ENCODE peak calls at places on chromosomes 7 and 10, in five cellular contexts. M, C, J, V and Y are unnamed samples.

GRCh38 chr10:79333513-79333912 is 13.8 kb upstream of the PPIF start:
- DNase-seq in V (no peak), J (no peak), C (peak), M (no peak), Y (no peak)

GRCh38 chr7:63867127-63867526 is 131.5 kb upstream of the ZNF722 start:
- DNase-seq in J (no peak), M (no peak), V (no peak), C (no peak), Y (no peak)

GRCh38 chr10:111784936-111785465 is 398.6 kb downstream of the GPAM start:
- DNase-seq in V (no peak), J (no peak), M (no peak), C (no peak), Y (no peak)

GRCh38 chr7:49597805-49598204 is 175.6 kb upstream of the VWC2 start:
- DNase-seq in V (no peak), M (no peak), C (no peak), J (no peak), Y (no peak)

GRCh38 chr7:15686209-15686956 is at the start of gene MEOX2:
- DNase-seq in C (peak), M (peak), J (no peak), V (peak), Y (no peak)

GRCh38 chr7:131493559-131493958 is 62.9 kb downstream of the PODXL start:
- DNase-seq in J (no peak), C (peak), V (no peak), M (no peak), Y (no peak)

GRCh38 chr7:144936314-144936713 is 100.5 kb upstream of the TPK1 start:
- DNase-seq in V (no peak), M (no peak), C (no peak), J (no peak), Y (no peak)

GRCh38 chr7:38318803-38319416 is 45.5 kb upstream of the TARP start:
- DNase-seq in J (no peak), V (peak), M (no peak), C (peak), Y (no peak)

GRCh38 chr10:76492026-76492425 is 1060.6 kb downstream of the LRMDA start:
- DNase-seq in M (no peak), V (no peak), J (no peak), C (peak), Y (no peak)

GRCh38 chr7:4103352-4104091 is 578.6 kb upstream of the FOXK1 start:
- DNase-seq in J (no peak), M (no peak), C (no peak), V (no peak), Y (no peak)

GRCh38 chr7:44881610-44882009 is 3.7 kb downstream of the PURB start:
- DNase-seq in J (no peak), V (no peak), M (no peak), C (peak), Y (no peak)

GRCh38 chr7:30543815-30544525 is 39.3 kb upstream of the GGCT start:
- DNase-seq in M (no peak), C (peak), J (no peak), V (no peak), Y (no peak)

GRCh38 chr7:26843696-26844095 is 20.7 kb downstream of the SKAP2 start:
- DNase-seq in V (no peak), J (no peak), C (peak), M (no peak), Y (no peak)

GRCh38 chr7:33145174-33145573 is 15.8 kb downstream of the BBS9 start:
- DNase-seq in C (no peak), V (no peak), J (no peak), M (no peak), Y (no peak)

GRCh38 chr7:51472017-51472296 is 155.3 kb upstream of the COBL start:
- DNase-seq in J (no peak), V (no peak), M (no peak), C (no peak), Y (no peak)

GRCh38 chr10:99621454-99622246 is 1.4 kb upstream of the SLC25A28 start:
- DNase-seq in V (no peak), C (peak), M (no peak), J (no peak), Y (no peak)

GRCh38 chr10:17237915-17238444 is 9.9 kb downstream of the VIM start:
- DNase-seq in V (no peak), J (no peak), M (no peak), C (peak), Y (no peak)

GRCh38 chr10:23198940-23199767 is 7.0 kb downstream of the PTF1A start:
- DNase-seq in C (no peak), V (no peak), M (no peak), J (no peak), Y (no peak)

GRCh38 chr7:26198133-26198780 is 2.3 kb downstream of the HNRNPA2B1 start:
- DNase-seq in J (no peak), V (no peak), C (peak), M (no peak), Y (no peak)

GRCh38 chr10:34655286-34656170 is 159.6 kb downstream of the PARD3 start:
- DNase-seq in J (peak), C (peak), V (no peak), M (no peak), Y (no peak)

GRCh38 chr7:133344275-133344674 is 91.4 kb downstream of the EXOC4 start:
- DNase-seq in V (no peak), M (no peak), C (peak), J (no peak), Y (no peak)

GRCh38 chr10:1203216-1203615 is 147.0 kb downstream of the WDR37 start:
- DNase-seq in J (no peak), V (no peak), M (no peak), C (no peak), Y (no peak)

GRCh38 chr7:45192546-45193177 is 35.1 kb downstream of the RAMP3 start:
- DNase-seq in V (no peak), J (no peak), M (no peak), C (no peak), Y (no peak)

GRCh38 chr7:122893486-122893885 is 7.2 kb upstream of the CADPS2 start:
- DNase-seq in J (no peak), V (no peak), C (no peak), M (no peak), Y (no peak)

GRCh38 chr7:134084488-134085144 is 42.5 kb upstream of the LRGUK start:
- DNase-seq in C (no peak), M (no peak), J (no peak), V (no peak), Y (no peak)

GRCh38 chr10:92747600-92747999 is 57.8 kb downstream of the HHEX start:
- DNase-seq in J (no peak), M (peak), C (no peak), V (no peak), Y (no peak)

GRCh38 chr10:83880252-83880791 is 259.0 kb upstream of the GHITM start:
- DNase-seq in J (no peak), V (no peak), M (no peak), C (no peak), Y (no peak)

GRCh38 chr7:47221826-47222225 is 360.1 kb downstream of the TNS3 start:
- DNase-seq in J (no peak), C (peak), M (no peak), V (no peak), Y (no peak)

GRCh38 chr7:118918556-118918955 is 694.1 kb downstream of the ANKRD7 start:
- DNase-seq in V (no peak), M (no peak), J (no peak), C (no peak), Y (no peak)

GRCh38 chr7:158054081-158054480 is 533.5 kb downstream of the PTPRN2 start:
- DNase-seq in J (no peak), C (no peak), M (no peak), V (no peak), Y (no peak)

GRCh38 chr10:10490187-10490980 is 527.3 kb upstream of the CELF2 start:
- DNase-seq in C (peak), J (no peak), M (no peak), V (no peak), Y (no peak)

GRCh38 chr10:71383972-71384687 is 12.6 kb upstream of the CDH23 start:
- DNase-seq in V (peak), C (peak), J (peak), M (peak), Y (peak)

GRCh38 chr10:75342397-75342796 is 59.2 kb downstream of the ZNF503 start:
- DNase-seq in J (no peak), C (no peak), M (no peak), V (no peak), Y (no peak)